ENCODE peak calls at places on chromosomes 6 and 20, in nine cellular contexts. A is effector memory CD4-positive, alpha-beta T cell; V is HCEC 1CT; Z is GM04504; E is substantia nigra; U is A172; F is body of pancreas; L is activated T-cell treated with anti-CD3 and anti-CD28 coated beads for 1 hour; T is fibroblast of mammary gland. B is an unnamed sample.

GRCh38 chr6:72111611-72112010 is 225.3 kb downstream of the RIMS1 start:
- DNase-seq in U (no peak), L (no peak), E (no peak), T (no peak), F (no peak), Z (no peak), A (no peak), V (no peak), B (no peak)

GRCh38 chr6:48388045-48388444 is 277.0 kb upstream of the PTCHD4 start:
- DNase-seq in U (no peak), Z (no peak), V (no peak), A (no peak), F (no peak), T (no peak), L (no peak), E (no peak), B (no peak)

GRCh38 chr20:48202774-48203173 is 417.5 kb upstream of the SULF2 start:
- DNase-seq in F (no peak), U (no peak), E (no peak), L (no peak), Z (no peak), T (no peak), A (no peak), V (no peak), B (no peak)

GRCh38 chr6:169961772-169962561 is 210.5 kb downstream of the ERMARD start:
- DNase-seq in E (no peak), F (no peak), A (no peak), L (peak), T (no peak), U (no peak), V (no peak), Z (no peak), B (peak)

GRCh38 chr20:53901064-53901463 is 169.3 kb downstream of the BCAS1 start:
- DNase-seq in F (no peak), Z (no peak), E (no peak), T (peak), A (no peak), U (peak), L (no peak), V (peak), B (no peak)

GRCh38 chr20:60249436-60249835 is 291.2 kb downstream of the CDH26 start:
- DNase-seq in V (peak), L (no peak), Z (peak), E (no peak), U (peak), T (peak), F (no peak), A (no peak), B (no peak)

GRCh38 chr6:43355862-43356590 is 13.4 kb downstream of the ZNF318 start:
- DNase-seq in E (no peak), T (no peak), Z (no peak), L (no peak), F (no peak), A (no peak), U (no peak), V (no peak), B (no peak)

GRCh38 chr20:54744097-54744496 is 268.7 kb downstream of the DOK5 start:
- DNase-seq in A (no peak), F (no peak), V (no peak), L (no peak), E (no peak), T (no peak), Z (no peak), U (no peak), B (no peak)

GRCh38 chr6:142361765-142362540 is 60.1 kb downstream of the ADGRG6 start:
- DNase-seq in T (peak), A (no peak), F (no peak), Z (peak), V (peak), E (no peak), L (no peak), U (no peak), B (no peak)